ENCODE peak calls at places on chromosomes 13 and 19, in ten cellular contexts. M is lower leg skin, C is upper lobe of right lung, I is AG09319, J is fibroblast of pulmonary artery, W is NB4, L is HFFc6, G is fibroblast of the aortic adventitia, O is cardiac muscle cell, X is esophagus squamous epithelium. N is an unnamed sample.

GRCh38 chr19:41297628-41298326 is 12.2 kb upstream of the CCDC97 start:
- DNase-seq in M (no peak), C (no peak), I (no peak), J (no peak), W (no peak), L (no peak), G (no peak), O (no peak), X (no peak), N (peak)

GRCh38 chr13:75764251-75764650 is 128.1 kb downstream of the LMO7 start:
- DNase-seq in M (no peak), C (no peak), I (no peak), J (no peak), W (no peak), L (no peak), G (no peak), O (no peak), X (no peak), N (no peak)

GRCh38 chr19:11024259-11024658 is 63.4 kb downstream of the SMARCA4 start:
- DNase-seq in M (no peak), C (no peak), I (no peak), J (no peak), W (no peak), L (no peak), G (no peak), O (no peak), X (no peak), N (no peak)

GRCh38 chr19:29531458-29532025 is 5.7 kb downstream of the VSTM2B start:
- DNase-seq in M (no peak), C (peak), I (no peak), J (no peak), W (no peak), L (no peak), G (no peak), O (no peak), X (no peak), N (no peak)

GRCh38 chr13:102039264-102039663 is 362.6 kb downstream of the FGF14 start:
- DNase-seq in M (no peak), C (no peak), I (no peak), J (no peak), W (no peak), L (no peak), G (no peak), O (no peak), X (no peak), N (no peak)

GRCh38 chr19:19900124-19900523 is 622 bp upstream of the ZNF93 start:
- DNase-seq in M (no peak), C (no peak), I (peak), J (peak), W (peak), L (peak), G (peak), O (peak), X (no peak), N (no peak)

GRCh38 chr19:5693195-5694166 is 3.4 kb downstream of the RPL36 start:
- DNase-seq in M (no peak), C (peak), I (no peak), J (no peak), W (peak), L (no peak), G (no peak), O (no peak), X (no peak), N (no peak)

GRCh38 chr13:113526466-113527220 is 36.1 kb upstream of the DCUN1D2 start:
- DNase-seq in M (no peak), C (no peak), I (no peak), J (no peak), W (no peak), L (no peak), G (no peak), O (no peak), X (no peak), N (no peak)

GRCh38 chr19:48596237-48596636 is 10.3 kb upstream of the SPACA4 start:
- DNase-seq in M (no peak), C (no peak), I (no peak), J (no peak), W (no peak), L (no peak), G (no peak), O (no peak), X (no peak), N (no peak)

GRCh38 chr19:30711296-30711695 is 339.1 kb downstream of the ZNF536 start:
- DNase-seq in M (no peak), C (no peak), I (no peak), J (no peak), W (no peak), L (no peak), G (no peak), O (no peak), X (no peak), N (no peak)

GRCh38 chr13:23391752-23392151 is 41.8 kb downstream of the SACS start:
- DNase-seq in M (no peak), C (no peak), I (no peak), J (no peak), W (no peak), L (no peak), G (peak), O (no peak), X (no peak), N (no peak)

GRCh38 chr19:7806234-7806633 is 23.8 kb upstream of the EVI5L start:
- DNase-seq in M (no peak), C (no peak), I (no peak), J (no peak), W (no peak), L (no peak), G (no peak), O (no peak), X (no peak), N (no peak)

GRCh38 chr13:33940898-33941297 is 122.9 kb downstream of the RFC3 start:
- DNase-seq in M (peak), C (no peak), I (no peak), J (peak), W (no peak), L (no peak), G (peak), O (no peak), X (no peak), N (no peak)

GRCh38 chr13:108121406-108121805 is 93.9 kb downstream of the LIG4 start:
- DNase-seq in M (no peak), C (no peak), I (no peak), J (no peak), W (no peak), L (no peak), G (no peak), O (no peak), X (no peak), N (no peak)

GRCh38 chr19:19643158-19644053 is at the start of gene GMIP:
- DNase-seq in M (peak), C (peak), I (no peak), J (peak), W (peak), L (peak), G (peak), O (peak), X (peak), N (peak)

GRCh38 chr19:47158879-47159509 is 28.4 kb downstream of the SAE1 start:
- DNase-seq in M (no peak), C (no peak), I (no peak), J (peak), W (no peak), L (no peak), G (no peak), O (no peak), X (no peak), N (no peak)

GRCh38 chr13:67221630-67222226 is 8.4 kb downstream of the PCDH9 start:
- DNase-seq in M (no peak), C (no peak), I (no peak), J (no peak), W (no peak), L (no peak), G (no peak), O (no peak), X (no peak), N (no peak)

DNA sequence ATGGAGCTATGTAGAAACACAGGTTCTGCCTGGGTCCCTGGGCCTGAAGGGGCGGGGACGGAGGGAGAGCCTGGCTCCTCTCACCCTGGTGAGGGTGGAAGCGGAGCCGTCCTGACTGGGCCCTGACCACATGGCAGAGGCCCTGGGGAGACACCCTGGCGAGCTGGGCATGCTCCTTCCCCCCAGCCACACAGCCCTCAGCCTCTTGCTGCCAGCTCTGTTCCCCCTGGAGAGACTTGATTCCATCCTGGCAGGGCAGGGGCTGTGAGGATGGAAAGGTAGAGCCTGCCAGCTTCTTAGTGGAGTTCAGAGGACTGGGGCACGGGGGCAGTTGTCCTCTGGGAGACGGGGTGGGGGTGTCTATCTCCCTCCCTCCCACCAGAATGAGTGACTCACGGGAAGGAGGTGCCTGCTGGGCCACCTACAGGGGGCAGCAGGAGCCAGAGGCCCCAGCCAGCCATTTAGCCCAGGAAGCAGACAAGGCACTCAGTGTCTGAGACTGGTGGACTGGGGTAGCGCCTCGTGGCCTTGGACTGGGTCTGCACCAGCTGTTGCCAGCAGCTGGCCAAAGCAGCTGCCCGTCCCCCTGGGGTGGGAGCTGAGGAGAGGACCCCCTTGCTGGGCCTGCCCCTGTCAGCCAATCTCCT is 22.8 kb upstream of the RNF17 start:
- DNase-seq in M (no peak), C (no peak), I (no peak), J (no peak), W (peak), L (no peak), G (no peak), O (no peak), X (no peak), N (no peak)
- TF ChIP-seq CTCF in M (no peak), C (peak), I (peak), J (peak), W (peak), L (peak), G (peak), O (peak), X (no peak), N (no peak)

GRCh38 chr13:29564828-29565227 is 30.7 kb downstream of the SLC7A1 start:
- DNase-seq in M (no peak), C (no peak), I (no peak), J (no peak), W (no peak), L (no peak), G (peak), O (no peak), X (no peak), N (no peak)
- TF ChIP-seq CTCF in M (no peak), C (no peak), I (peak), J (no peak), W (no peak), L (peak), G (peak), O (peak), X (no peak), N (no peak)

GRCh38 chr13:110525328-110526319 is 35.9 kb downstream of the RAB20 start:
- DNase-seq in M (no peak), C (peak), I (no peak), J (no peak), W (no peak), L (no peak), G (no peak), O (no peak), X (no peak), N (no peak)
- TF ChIP-seq CTCF in M (no peak), C (no peak), I (no peak), J (no peak), W (no peak), L (peak), G (no peak), O (no peak), X (no peak), N (no peak)

GRCh38 chr19:18059297-18059696 is 27.4 kb downstream of the IL12RB1 start:
- DNase-seq in M (no peak), C (no peak), I (no peak), J (no peak), W (no peak), L (no peak), G (no peak), O (no peak), X (no peak), N (no peak)

GRCh38 chr19:18060472-18060871 is 26.3 kb downstream of the IL12RB1 start:
- DNase-seq in M (no peak), C (no peak), I (no peak), J (no peak), W (no peak), L (no peak), G (no peak), O (no peak), X (no peak), N (no peak)

GRCh38 chr19:18057557-18057956 is 29.2 kb downstream of the IL12RB1 start:
- DNase-seq in M (peak), C (no peak), I (no peak), J (no peak), W (no peak), L (no peak), G (no peak), O (no peak), X (no peak), N (no peak)

GRCh38 chr19:18059902-18060301 is 26.8 kb downstream of the IL12RB1 start:
- DNase-seq in M (no peak), C (no peak), I (no peak), J (no peak), W (no peak), L (no peak), G (no peak), O (no peak), X (no peak), N (no peak)

DNA sequence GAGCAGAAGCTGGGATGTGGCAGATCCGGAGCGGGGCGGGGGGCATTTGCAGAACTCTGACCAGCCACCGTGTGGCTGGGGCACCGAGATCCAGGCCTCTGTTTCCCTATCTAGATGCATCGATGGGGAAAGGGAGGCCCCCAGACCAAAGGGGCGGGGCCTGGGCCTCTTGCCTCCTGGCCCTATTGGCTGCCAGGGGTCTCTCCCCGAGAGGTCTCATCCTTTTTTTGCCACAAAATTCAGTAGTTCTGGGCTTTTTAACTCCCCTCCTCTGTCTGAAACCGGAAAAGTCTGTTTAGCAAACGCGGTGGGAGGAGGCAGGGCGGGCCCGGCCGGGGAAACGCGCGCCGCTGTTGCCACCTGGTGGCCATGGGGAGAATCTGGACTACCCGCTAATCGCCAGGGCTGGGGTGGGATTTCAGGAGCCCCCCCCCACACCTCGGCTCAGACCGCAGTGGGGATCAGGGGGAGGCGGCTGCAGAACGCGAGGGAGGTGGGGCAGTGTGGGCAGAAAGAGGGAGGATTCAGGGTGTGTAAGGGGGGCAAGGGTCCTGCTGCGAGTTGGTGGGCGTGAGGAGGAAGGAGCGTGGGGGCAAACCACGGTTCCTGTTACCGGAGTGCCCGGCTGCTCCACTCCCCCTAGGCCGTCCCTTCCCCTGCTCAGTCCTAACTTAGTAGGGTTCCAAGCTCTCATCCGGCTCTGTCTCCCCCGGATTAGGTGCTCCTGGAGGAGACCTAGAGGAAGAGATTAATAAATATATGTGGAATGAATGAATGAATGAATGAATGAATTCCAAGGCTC is 28.3 kb downstream of the IL12RB1 start:
- DNase-seq in M (peak), C (peak), I (no peak), J (peak), W (peak), L (peak), G (peak), O (peak), X (peak), N (peak)
- TF ChIP-seq CTCF in M (no peak), C (peak), I (peak), J (peak), W (peak), L (peak), G (peak), O (peak), X (peak), N (peak)

GRCh38 chr13:52906122-52906903 is 57.9 kb upstream of the PCDH8 start:
- DNase-seq in M (no peak), C (no peak), I (no peak), J (no peak), W (no peak), L (no peak), G (no peak), O (no peak), X (no peak), N (no peak)

GRCh38 chr13:52899206-52899605 is 50.8 kb upstream of the PCDH8 start:
- DNase-seq in M (no peak), C (no peak), I (no peak), J (no peak), W (no peak), L (no peak), G (no peak), O (no peak), X (no peak), N (no peak)

DNA sequence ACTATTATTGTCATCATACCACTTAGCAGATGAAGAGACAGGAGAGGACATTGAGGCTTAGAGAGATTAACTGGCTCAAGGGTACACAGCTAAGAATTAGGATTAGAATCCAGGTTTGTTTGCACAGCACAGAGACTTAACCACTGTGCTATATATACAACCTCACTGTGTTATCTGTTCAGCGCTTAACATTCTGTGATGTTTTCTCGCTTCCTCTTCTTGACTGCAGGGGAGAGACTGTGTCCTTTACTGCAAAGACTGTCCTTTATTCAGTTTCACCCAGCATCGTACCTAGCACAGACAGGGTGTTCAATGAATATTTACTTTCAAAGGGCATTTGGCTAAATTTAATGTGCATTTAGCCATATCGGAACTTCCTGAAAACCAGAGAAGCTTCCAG is 54.9 kb upstream of the PCDH8 start:
- DNase-seq in M (no peak), C (no peak), I (no peak), J (no peak), W (no peak), L (no peak), G (no peak), O (no peak), X (no peak), N (no peak)
- TF ChIP-seq CTCF in M (no peak), C (no peak), I (no peak), J (no peak), W (no peak), L (no peak), G (no peak), O (no peak), X (no peak), N (no peak)

N was measured in omental fat pad.